ENCODE peak calls at places on chromosomes 2 and 18, in five cellular contexts. One of them, this sample, is unnamed.

GRCh38 chr2:233349005-233349998 is 5.0 kb upstream of the DGKD start:
- DNase-seq in IMR-90: peak; percentile 19
- DNase-seq in pons: peak; percentile 83
- DNase-seq in GM04503: no peak
- DNase-seq in A172: peak; percentile 71
- DNase-seq in this sample: no peak

GRCh38 chr2:236498369-236498768 is 71.3 kb upstream of the ACKR3 start:
- DNase-seq in pons: no peak
- DNase-seq in GM04503: peak; percentile 41
- DNase-seq in A172: peak; percentile 67
- DNase-seq in IMR-90: peak; percentile 9
- DNase-seq in this sample: peak; percentile 4

GRCh38 chr18:34222396-34223163 is 2.1 kb downstream of the NOL4 start:
- DNase-seq in IMR-90: no peak
- DNase-seq in GM04503: no peak
- DNase-seq in pons: peak; percentile 16
- DNase-seq in A172: no peak
- DNase-seq in this sample: no peak

GRCh38 chr18:27165412-27165811 is 19.7 kb downstream of the CHST9 start:
- DNase-seq in IMR-90: no peak
- DNase-seq in A172: no peak
- DNase-seq in GM04503: no peak
- DNase-seq in pons: no peak
- DNase-seq in this sample: no peak

GRCh38 chr18:10304853-10305252 is 149.6 kb upstream of the APCDD1 start:
- DNase-seq in A172: no peak
- DNase-seq in GM04503: peak; percentile 78
- DNase-seq in IMR-90: peak; percentile 79
- DNase-seq in pons: no peak
- DNase-seq in this sample: no peak

GRCh38 chr18:79644666-79645057 is 34.9 kb upstream of the CTDP1 start:
- DNase-seq in A172: no peak
- DNase-seq in IMR-90: peak; percentile 74
- DNase-seq in GM04503: no peak
- DNase-seq in pons: no peak
- DNase-seq in this sample: no peak

GRCh38 chr2:101520246-101520645 is 45.3 kb upstream of the RFX8 start:
- DNase-seq in IMR-90: peak; percentile 67
- DNase-seq in A172: peak; percentile 74
- DNase-seq in pons: no peak
- DNase-seq in GM04503: no peak
- DNase-seq in this sample: peak; percentile 35

GRCh38 chr18:32441536-32441935 is 29.1 kb downstream of the GAREM1 start:
- DNase-seq in A172: no peak
- DNase-seq in pons: peak; percentile 83
- DNase-seq in IMR-90: no peak
- DNase-seq in GM04503: no peak
- DNase-seq in this sample: no peak

GRCh38 chr2:209322905-209323517 is 100.8 kb upstream of the MAP2 start:
- DNase-seq in A172: no peak
- DNase-seq in IMR-90: no peak
- DNase-seq in pons: no peak
- DNase-seq in GM04503: no peak
- DNase-seq in this sample: no peak

GRCh38 chr2:112541315-112542122 is 746 bp upstream of the POLR1B start:
- DNase-seq in IMR-90: peak; percentile 48
- DNase-seq in pons: no peak
- DNase-seq in A172: no peak
- DNase-seq in GM04503: no peak
- DNase-seq in this sample: peak; percentile 69

GRCh38 chr18:10519999-10520935 is 5.6 kb upstream of the NAPG start:
- DNase-seq in IMR-90: peak; percentile 92
- DNase-seq in pons: peak; percentile 92
- DNase-seq in A172: peak; percentile 77
- DNase-seq in GM04503: peak; percentile 92
- DNase-seq in this sample: no peak

GRCh38 chr18:36717422-36718110 is 111.2 kb downstream of the TPGS2 start:
- DNase-seq in A172: no peak
- DNase-seq in IMR-90: no peak
- DNase-seq in GM04503: no peak
- DNase-seq in pons: no peak
- DNase-seq in this sample: no peak

GRCh38 chr2:153519260-153519875 is 40.8 kb upstream of the RPRM start:
- DNase-seq in pons: peak; percentile 78
- DNase-seq in A172: peak; percentile 70
- DNase-seq in IMR-90: peak; percentile 39
- DNase-seq in GM04503: peak; percentile 4
- DNase-seq in this sample: peak; percentile 53